ENCODE peak calls at places on chromosome 5, in seven cellular contexts. O is HCT116, V is HepG2, C is K562, K is H1, P is SK-N-SH, Z is GM12878. Q is an unnamed sample.

GRCh38 chr5:54882101-54882500 is 103.3 kb downstream of the ESM1 start:
- DNase-seq in O (no peak), V (no peak), C (no peak), K (no peak), P (no peak), Z (no peak), Q (no peak)

GRCh38 chr5:134374234-134374633 is 2.9 kb downstream of the UBE2B start:
- DNase-seq in O (no peak), V (no peak), C (no peak), K (no peak), P (no peak), Z (no peak), Q (peak; percentile 23)

GRCh38 chr5:2633992-2634391 is 117.5 kb downstream of the IRX2 start:
- DNase-seq in O (no peak), V (no peak), C (no peak), K (no peak), P (no peak), Z (no peak), Q (no peak)

GRCh38 chr5:158819095-158819494 is 280.6 kb downstream of the EBF1 start:
- DNase-seq in O (no peak), V (no peak), C (no peak), K (no peak), P (no peak), Z (no peak), Q (no peak)

GRCh38 chr5:88729476-88730182 is 153.4 kb downstream of the MEF2C start:
- DNase-seq in O (peak; percentile 75), V (peak; percentile 61), C (peak; percentile 56), K (peak; percentile 67), P (peak; percentile 29), Z (peak; percentile 73), Q (peak; percentile 16)

GRCh38 chr5:58544926-58545325 is 37.9 kb upstream of the RAB3C start:
- DNase-seq in O (no peak), V (no peak), C (no peak), K (no peak), P (no peak), Z (no peak), Q (no peak)

GRCh38 chr5:528625-529511 is 4.6 kb upstream of the SLC9A3 start:
- DNase-seq in O (no peak), V (no peak), C (no peak), K (no peak), P (no peak), Z (no peak), Q (no peak)

GRCh38 chr5:179232091-179232490 is 113.2 kb downstream of the ADAMTS2 start:
- DNase-seq in O (no peak), V (no peak), C (no peak), K (no peak), P (no peak), Z (no peak), Q (no peak)

GRCh38 chr5:180769821-180770220 is 30.0 kb upstream of the OR2Y1 start:
- DNase-seq in O (no peak), V (peak; percentile 32), C (no peak), K (no peak), P (no peak), Z (no peak), Q (no peak)

GRCh38 chr5:113166285-113166684 is 189.7 kb downstream of the DCP2 start:
- DNase-seq in O (no peak), V (no peak), C (no peak), K (no peak), P (no peak), Z (no peak), Q (no peak)

GRCh38 chr5:43000914-43001313 is 39.2 kb downstream of the ANXA2R start:
- DNase-seq in O (no peak), V (no peak), C (no peak), K (no peak), P (no peak), Z (no peak), Q (no peak)

GRCh38 chr5:9483779-9484178 is 62.1 kb downstream of the SEMA5A start:
- DNase-seq in O (no peak), V (no peak), C (no peak), K (no peak), P (no peak), Z (no peak), Q (no peak)

GRCh38 chr5:169710675-169711074 is 73.6 kb downstream of the DOCK2 start:
- DNase-seq in O (no peak), V (no peak), C (no peak), K (no peak), P (no peak), Z (no peak), Q (no peak)

GRCh38 chr5:38167562-38167996 is 90.8 kb upstream of the EGFLAM start:
- DNase-seq in O (no peak), V (no peak), C (no peak), K (peak; percentile 50), P (no peak), Z (no peak), Q (no peak)

GRCh38 chr5:136435951-136436544 is 70.7 kb upstream of the TRPC7 start:
- DNase-seq in O (no peak), V (no peak), C (no peak), K (no peak), P (no peak), Z (no peak), Q (no peak)

GRCh38 chr5:159052282-159053011 is 47.3 kb downstream of the EBF1 start:
- DNase-seq in O (no peak), V (no peak), C (no peak), K (no peak), P (no peak), Z (no peak), Q (no peak)

GRCh38 chr5:1479581-1480188 is 34.4 kb upstream of the SLC6A3 start:
- DNase-seq in O (no peak), V (peak; percentile 23), C (peak; percentile 81), K (peak; percentile 76), P (peak; percentile 87), Z (no peak), Q (peak; percentile 46)

GRCh38 chr5:154740957-154741356 is 14.2 kb upstream of the LARP1 start:
- DNase-seq in O (no peak), V (no peak), C (no peak), K (no peak), P (peak; percentile 78), Z (no peak), Q (peak; percentile 54)

GRCh38 chr5:78776637-78777036 is 128.1 kb upstream of the LHFPL2 start:
- DNase-seq in O (no peak), V (peak; percentile 27), C (no peak), K (no peak), P (no peak), Z (no peak), Q (no peak)
- TF ChIP-seq JUND in O (no peak), V (no peak), C (no peak), K (no peak), P (no peak), Z (no peak), Q (no peak)

GRCh38 chr5:65171645-65172044 is 310.1 kb downstream of the ADAMTS6 start:
- DNase-seq in O (no peak), V (no peak), C (no peak), K (no peak), P (no peak), Z (no peak), Q (no peak)

GRCh38 chr5:65173130-65173525 is 308.6 kb downstream of the ADAMTS6 start:
- DNase-seq in O (no peak), V (no peak), C (no peak), K (no peak), P (no peak), Z (no peak), Q (no peak)

DNA sequence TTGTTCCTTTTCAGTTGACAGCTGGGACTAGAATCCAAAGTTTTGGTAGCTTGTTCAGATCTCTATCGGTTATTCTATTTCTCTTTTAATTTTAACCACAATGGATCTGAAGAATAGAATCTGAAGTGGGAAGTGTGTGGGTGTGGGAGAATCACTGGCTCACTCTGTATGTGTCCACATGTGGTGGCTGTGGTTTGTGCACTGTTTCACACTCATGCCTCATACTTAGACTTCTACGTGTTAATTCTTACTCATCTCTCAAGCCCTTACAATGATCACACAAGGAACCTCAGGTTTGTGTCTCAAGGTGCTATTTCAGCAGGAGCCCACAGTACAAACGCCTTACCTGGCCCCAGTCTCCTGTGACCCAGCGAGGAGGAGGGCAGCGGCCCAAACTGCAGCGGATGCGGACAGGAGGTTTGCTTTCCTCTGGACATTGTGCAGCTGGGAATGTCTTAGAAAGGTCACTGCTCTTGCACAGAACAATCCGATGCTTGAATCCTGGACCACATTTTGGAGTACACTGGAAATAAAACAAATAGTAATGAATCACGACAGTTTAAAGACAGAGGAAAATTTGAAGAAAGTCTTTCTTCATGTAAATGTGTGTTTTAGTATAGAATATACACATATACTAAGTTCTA is 309.1 kb downstream of the ADAMTS6 start:
- DNase-seq in O (no peak), V (no peak), C (no peak), K (no peak), P (no peak), Z (peak; percentile 48), Q (no peak)
- TF ChIP-seq JUND in O (no peak), V (no peak), C (no peak), K (no peak), P (no peak), Z (no peak), Q (no peak)

GRCh38 chr5:16552666-16553343 is 64.0 kb downstream of the RETREG1 start:
- DNase-seq in O (peak; percentile 49), V (peak; percentile 54), C (peak; percentile 60), K (peak; percentile 84), P (peak; percentile 65), Z (no peak), Q (peak; percentile 48)
- TF ChIP-seq JUND in O (no peak), V (no peak), C (no peak), K (no peak), P (no peak), Z (no peak), Q (no peak)

DNA sequence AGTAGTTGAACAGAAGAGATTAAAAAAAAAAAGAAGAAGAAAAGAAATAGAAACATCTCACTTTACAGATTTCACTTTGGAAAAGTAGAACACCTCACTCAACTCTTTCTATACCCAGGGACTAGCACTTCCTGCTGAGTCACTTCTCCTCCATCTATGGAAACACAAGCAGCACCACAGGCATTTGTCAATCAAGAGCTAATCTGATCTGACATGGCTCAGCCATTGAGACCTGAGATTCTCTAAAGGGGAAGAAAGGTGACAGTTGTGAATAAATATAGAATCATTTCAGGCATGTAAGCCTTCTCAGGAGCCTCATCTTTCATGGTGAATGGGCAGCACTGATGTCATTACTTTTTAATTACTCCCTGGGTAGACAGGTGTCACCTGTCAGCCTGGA is 559.9 kb downstream of the HINT1 start:
- DNase-seq in O (peak; percentile 4), V (no peak), C (no peak), K (no peak), P (no peak), Z (no peak), Q (peak; percentile 12)
- TF ChIP-seq JUND in O (peak; percentile 19), V (no peak), C (no peak), K (no peak), P (no peak), Z (no peak), Q (no peak)

GRCh38 chr5:143161893-143162520 is 241.5 kb downstream of the NR3C1 start:
- DNase-seq in O (no peak), V (peak; percentile 16), C (no peak), K (no peak), P (no peak), Z (no peak), Q (no peak)
- TF ChIP-seq JUND in O (no peak), V (no peak), C (no peak), K (no peak), P (no peak), Z (no peak), Q (no peak)